ENCODE peak calls at places on chromosomes 3 and 15, in nine cellular contexts. One of them, this sample, is unnamed.

GRCh38 chr3:81823882-81824395 is 62.5 kb upstream of the GBE1 start:
- DNase-seq in tibial artery: no peak
- DNase-seq in cardiac muscle cell: peak; percentile 55
- DNase-seq in activated CD8-positive, alpha-beta memory T cell treated with anti-CD3 and anti-CD28 coated beads for 48 hours: no peak
- DNase-seq in foreskin fibroblast: no peak
- DNase-seq in naive thymus-derived CD4-positive, alpha-beta T cell: no peak
- DNase-seq in upper lobe of right lung: no peak
- DNase-seq in NAMALWA: peak; percentile 44
- DNase-seq in LNCaP clone FGC: no peak
- DNase-seq in this sample: peak; percentile 24

GRCh38 chr3:56981445-56982230 is 78.8 kb upstream of the SPATA12 start:
- DNase-seq in tibial artery: no peak
- DNase-seq in cardiac muscle cell: no peak
- DNase-seq in activated CD8-positive, alpha-beta memory T cell treated with anti-CD3 and anti-CD28 coated beads for 48 hours: no peak
- DNase-seq in foreskin fibroblast: no peak
- DNase-seq in naive thymus-derived CD4-positive, alpha-beta T cell: no peak
- DNase-seq in upper lobe of right lung: no peak
- DNase-seq in NAMALWA: no peak
- DNase-seq in LNCaP clone FGC: no peak
- DNase-seq in this sample: no peak

GRCh38 chr3:131907809-131908208 is 127.0 kb downstream of the CPNE4 start:
- DNase-seq in tibial artery: no peak
- DNase-seq in cardiac muscle cell: peak; percentile 3
- DNase-seq in activated CD8-positive, alpha-beta memory T cell treated with anti-CD3 and anti-CD28 coated beads for 48 hours: no peak
- DNase-seq in foreskin fibroblast: no peak
- DNase-seq in naive thymus-derived CD4-positive, alpha-beta T cell: no peak
- DNase-seq in upper lobe of right lung: no peak
- DNase-seq in NAMALWA: no peak
- DNase-seq in LNCaP clone FGC: no peak
- DNase-seq in this sample: no peak

GRCh38 chr3:183158552-183159006 is 4.0 kb downstream of the LAMP3 start:
- DNase-seq in tibial artery: no peak
- DNase-seq in cardiac muscle cell: no peak
- DNase-seq in activated CD8-positive, alpha-beta memory T cell treated with anti-CD3 and anti-CD28 coated beads for 48 hours: no peak
- DNase-seq in foreskin fibroblast: no peak
- DNase-seq in naive thymus-derived CD4-positive, alpha-beta T cell: no peak
- DNase-seq in upper lobe of right lung: no peak
- DNase-seq in NAMALWA: peak; percentile 50
- DNase-seq in LNCaP clone FGC: no peak
- DNase-seq in this sample: peak; percentile 40

GRCh38 chr3:11199902-11200678 is 45.8 kb downstream of the HRH1 start:
- DNase-seq in tibial artery: no peak
- DNase-seq in cardiac muscle cell: no peak
- DNase-seq in activated CD8-positive, alpha-beta memory T cell treated with anti-CD3 and anti-CD28 coated beads for 48 hours: no peak
- DNase-seq in foreskin fibroblast: no peak
- DNase-seq in naive thymus-derived CD4-positive, alpha-beta T cell: no peak
- DNase-seq in upper lobe of right lung: no peak
- DNase-seq in NAMALWA: no peak
- DNase-seq in LNCaP clone FGC: no peak
- DNase-seq in this sample: no peak

GRCh38 chr15:50224606-50225005 is 40.9 kb downstream of the HDC start:
- DNase-seq in tibial artery: no peak
- DNase-seq in cardiac muscle cell: no peak
- DNase-seq in activated CD8-positive, alpha-beta memory T cell treated with anti-CD3 and anti-CD28 coated beads for 48 hours: no peak
- DNase-seq in foreskin fibroblast: peak; percentile 18
- DNase-seq in naive thymus-derived CD4-positive, alpha-beta T cell: no peak
- DNase-seq in upper lobe of right lung: no peak
- DNase-seq in NAMALWA: no peak
- DNase-seq in LNCaP clone FGC: no peak
- DNase-seq in this sample: no peak

GRCh38 chr3:139353920-139354556 is 10.2 kb downstream of the MRPS22 start:
- DNase-seq in tibial artery: no peak
- DNase-seq in cardiac muscle cell: peak; percentile 56
- DNase-seq in activated CD8-positive, alpha-beta memory T cell treated with anti-CD3 and anti-CD28 coated beads for 48 hours: no peak
- DNase-seq in foreskin fibroblast: peak; percentile 44
- DNase-seq in naive thymus-derived CD4-positive, alpha-beta T cell: no peak
- DNase-seq in upper lobe of right lung: no peak
- DNase-seq in NAMALWA: peak; percentile 57
- DNase-seq in LNCaP clone FGC: peak; percentile 17
- DNase-seq in this sample: peak; percentile 25

GRCh38 chr15:31301687-31301990 is 25.0 kb upstream of the KLF13 start:
- DNase-seq in tibial artery: no peak
- DNase-seq in cardiac muscle cell: no peak
- DNase-seq in activated CD8-positive, alpha-beta memory T cell treated with anti-CD3 and anti-CD28 coated beads for 48 hours: no peak
- DNase-seq in foreskin fibroblast: no peak
- DNase-seq in naive thymus-derived CD4-positive, alpha-beta T cell: no peak
- DNase-seq in upper lobe of right lung: no peak
- DNase-seq in NAMALWA: no peak
- DNase-seq in LNCaP clone FGC: no peak
- DNase-seq in this sample: no peak

GRCh38 chr3:151047636-151048035 is 37.8 kb upstream of the MED12L start:
- DNase-seq in tibial artery: no peak
- DNase-seq in cardiac muscle cell: no peak
- DNase-seq in activated CD8-positive, alpha-beta memory T cell treated with anti-CD3 and anti-CD28 coated beads for 48 hours: no peak
- DNase-seq in foreskin fibroblast: no peak
- DNase-seq in naive thymus-derived CD4-positive, alpha-beta T cell: no peak
- DNase-seq in upper lobe of right lung: no peak
- DNase-seq in NAMALWA: peak; percentile 56
- DNase-seq in LNCaP clone FGC: no peak
- DNase-seq in this sample: no peak

GRCh38 chr3:120678984-120679383 is 3.1 kb downstream of the HGD start:
- DNase-seq in tibial artery: no peak
- DNase-seq in cardiac muscle cell: no peak
- DNase-seq in activated CD8-positive, alpha-beta memory T cell treated with anti-CD3 and anti-CD28 coated beads for 48 hours: no peak
- DNase-seq in foreskin fibroblast: no peak
- DNase-seq in naive thymus-derived CD4-positive, alpha-beta T cell: no peak
- DNase-seq in upper lobe of right lung: no peak
- DNase-seq in NAMALWA: peak; percentile 10
- DNase-seq in LNCaP clone FGC: no peak
- DNase-seq in this sample: no peak

GRCh38 chr15:76346666-76347506 is 10.3 kb downstream of the ISL2 start:
- DNase-seq in tibial artery: no peak
- DNase-seq in cardiac muscle cell: peak; percentile 55
- DNase-seq in activated CD8-positive, alpha-beta memory T cell treated with anti-CD3 and anti-CD28 coated beads for 48 hours: no peak
- DNase-seq in foreskin fibroblast: peak; percentile 64
- DNase-seq in naive thymus-derived CD4-positive, alpha-beta T cell: no peak
- DNase-seq in upper lobe of right lung: peak; percentile 66
- DNase-seq in NAMALWA: no peak
- DNase-seq in LNCaP clone FGC: no peak
- DNase-seq in this sample: no peak

GRCh38 chr3:73471986-73472385 is 152.8 kb downstream of the PDZRN3 start:
- DNase-seq in tibial artery: no peak
- DNase-seq in cardiac muscle cell: no peak
- DNase-seq in activated CD8-positive, alpha-beta memory T cell treated with anti-CD3 and anti-CD28 coated beads for 48 hours: no peak
- DNase-seq in foreskin fibroblast: no peak
- DNase-seq in naive thymus-derived CD4-positive, alpha-beta T cell: no peak
- DNase-seq in upper lobe of right lung: no peak
- DNase-seq in NAMALWA: no peak
- DNase-seq in LNCaP clone FGC: no peak
- DNase-seq in this sample: no peak

GRCh38 chr3:172604895-172605646 is 81.8 kb upstream of the TNFSF10 start:
- DNase-seq in tibial artery: no peak
- DNase-seq in cardiac muscle cell: no peak
- DNase-seq in activated CD8-positive, alpha-beta memory T cell treated with anti-CD3 and anti-CD28 coated beads for 48 hours: no peak
- DNase-seq in foreskin fibroblast: no peak
- DNase-seq in naive thymus-derived CD4-positive, alpha-beta T cell: no peak
- DNase-seq in upper lobe of right lung: no peak
- DNase-seq in NAMALWA: no peak
- DNase-seq in LNCaP clone FGC: no peak
- DNase-seq in this sample: no peak

GRCh38 chr3:77319711-77320110 is 279.8 kb downstream of the ROBO2 start:
- DNase-seq in tibial artery: no peak
- DNase-seq in cardiac muscle cell: no peak
- DNase-seq in activated CD8-positive, alpha-beta memory T cell treated with anti-CD3 and anti-CD28 coated beads for 48 hours: no peak
- DNase-seq in foreskin fibroblast: peak; percentile 20
- DNase-seq in naive thymus-derived CD4-positive, alpha-beta T cell: no peak
- DNase-seq in upper lobe of right lung: no peak
- DNase-seq in NAMALWA: peak; percentile 22
- DNase-seq in LNCaP clone FGC: no peak
- DNase-seq in this sample: no peak

GRCh38 chr3:171811059-171811912 is 1.0 kb upstream of the PLD1 start:
- DNase-seq in tibial artery: peak; percentile 49
- DNase-seq in cardiac muscle cell: no peak
- DNase-seq in activated CD8-positive, alpha-beta memory T cell treated with anti-CD3 and anti-CD28 coated beads for 48 hours: no peak
- DNase-seq in foreskin fibroblast: peak; percentile 96
- DNase-seq in naive thymus-derived CD4-positive, alpha-beta T cell: no peak
- DNase-seq in upper lobe of right lung: no peak
- DNase-seq in NAMALWA: no peak
- DNase-seq in LNCaP clone FGC: no peak
- DNase-seq in this sample: peak; percentile 96

GRCh38 chr3:128076783-128077624 is 24.8 kb downstream of the SEC61A1 start:
- DNase-seq in tibial artery: no peak
- DNase-seq in cardiac muscle cell: peak; percentile 50
- DNase-seq in activated CD8-positive, alpha-beta memory T cell treated with anti-CD3 and anti-CD28 coated beads for 48 hours: no peak
- DNase-seq in foreskin fibroblast: no peak
- DNase-seq in naive thymus-derived CD4-positive, alpha-beta T cell: peak; percentile 49
- DNase-seq in upper lobe of right lung: peak; percentile 74
- DNase-seq in NAMALWA: no peak
- DNase-seq in LNCaP clone FGC: no peak
- DNase-seq in this sample: no peak

GRCh38 chr3:195086885-195087284 is 184.1 kb downstream of the XXYLT1 start:
- DNase-seq in tibial artery: no peak
- DNase-seq in cardiac muscle cell: no peak
- DNase-seq in activated CD8-positive, alpha-beta memory T cell treated with anti-CD3 and anti-CD28 coated beads for 48 hours: no peak
- DNase-seq in foreskin fibroblast: no peak
- DNase-seq in naive thymus-derived CD4-positive, alpha-beta T cell: no peak
- DNase-seq in upper lobe of right lung: peak; percentile 45
- DNase-seq in NAMALWA: no peak
- DNase-seq in LNCaP clone FGC: no peak
- DNase-seq in this sample: no peak

GRCh38 chr3:188244395-188244861 is 90.5 kb downstream of the LPP start:
- DNase-seq in tibial artery: no peak
- DNase-seq in cardiac muscle cell: no peak
- DNase-seq in activated CD8-positive, alpha-beta memory T cell treated with anti-CD3 and anti-CD28 coated beads for 48 hours: no peak
- DNase-seq in foreskin fibroblast: no peak
- DNase-seq in naive thymus-derived CD4-positive, alpha-beta T cell: no peak
- DNase-seq in upper lobe of right lung: no peak
- DNase-seq in NAMALWA: peak; percentile 53
- DNase-seq in LNCaP clone FGC: no peak
- DNase-seq in this sample: no peak

GRCh38 chr15:74425634-74426033 is 8.1 kb downstream of the SEMA7A start:
- DNase-seq in tibial artery: no peak
- DNase-seq in cardiac muscle cell: no peak
- DNase-seq in activated CD8-positive, alpha-beta memory T cell treated with anti-CD3 and anti-CD28 coated beads for 48 hours: no peak
- DNase-seq in foreskin fibroblast: no peak
- DNase-seq in naive thymus-derived CD4-positive, alpha-beta T cell: no peak
- DNase-seq in upper lobe of right lung: no peak
- DNase-seq in NAMALWA: no peak
- DNase-seq in LNCaP clone FGC: no peak
- DNase-seq in this sample: no peak

GRCh38 chr3:152769523-152769922 is 65.4 kb upstream of the P2RY1 start:
- DNase-seq in tibial artery: no peak
- DNase-seq in cardiac muscle cell: no peak
- DNase-seq in activated CD8-positive, alpha-beta memory T cell treated with anti-CD3 and anti-CD28 coated beads for 48 hours: no peak
- DNase-seq in foreskin fibroblast: peak; percentile 8
- DNase-seq in naive thymus-derived CD4-positive, alpha-beta T cell: no peak
- DNase-seq in upper lobe of right lung: no peak
- DNase-seq in NAMALWA: no peak
- DNase-seq in LNCaP clone FGC: no peak
- DNase-seq in this sample: no peak

GRCh38 chr3:47016934-47017435 is 37.5 kb downstream of the NBEAL2 start:
- DNase-seq in tibial artery: no peak
- DNase-seq in cardiac muscle cell: no peak
- DNase-seq in activated CD8-positive, alpha-beta memory T cell treated with anti-CD3 and anti-CD28 coated beads for 48 hours: no peak
- DNase-seq in foreskin fibroblast: peak; percentile 80
- DNase-seq in naive thymus-derived CD4-positive, alpha-beta T cell: no peak
- DNase-seq in upper lobe of right lung: no peak
- DNase-seq in NAMALWA: peak; percentile 47
- DNase-seq in LNCaP clone FGC: no peak
- DNase-seq in this sample: peak; percentile 31

GRCh38 chr3:171878441-171879225 is 35.5 kb downstream of the TMEM212 start:
- DNase-seq in tibial artery: no peak
- DNase-seq in cardiac muscle cell: no peak
- DNase-seq in activated CD8-positive, alpha-beta memory T cell treated with anti-CD3 and anti-CD28 coated beads for 48 hours: no peak
- DNase-seq in foreskin fibroblast: no peak
- DNase-seq in naive thymus-derived CD4-positive, alpha-beta T cell: no peak
- DNase-seq in upper lobe of right lung: no peak
- DNase-seq in NAMALWA: no peak
- DNase-seq in LNCaP clone FGC: no peak
- DNase-seq in this sample: no peak

GRCh38 chr3:152491922-152492321 is 223.2 kb downstream of the MBNL1 start:
- DNase-seq in tibial artery: no peak
- DNase-seq in cardiac muscle cell: no peak
- DNase-seq in activated CD8-positive, alpha-beta memory T cell treated with anti-CD3 and anti-CD28 coated beads for 48 hours: no peak
- DNase-seq in foreskin fibroblast: no peak
- DNase-seq in naive thymus-derived CD4-positive, alpha-beta T cell: no peak
- DNase-seq in upper lobe of right lung: no peak
- DNase-seq in NAMALWA: no peak
- DNase-seq in LNCaP clone FGC: no peak
- DNase-seq in this sample: no peak

GRCh38 chr15:23436421-23436820 is 10.6 kb downstream of the GOLGA6L2 start:
- DNase-seq in tibial artery: no peak
- DNase-seq in cardiac muscle cell: no peak
- DNase-seq in activated CD8-positive, alpha-beta memory T cell treated with anti-CD3 and anti-CD28 coated beads for 48 hours: no peak
- DNase-seq in foreskin fibroblast: no peak
- DNase-seq in naive thymus-derived CD4-positive, alpha-beta T cell: no peak
- DNase-seq in upper lobe of right lung: peak; percentile 47
- DNase-seq in NAMALWA: no peak
- DNase-seq in LNCaP clone FGC: no peak
- DNase-seq in this sample: no peak

GRCh38 chr3:13896473-13897154 is 16.7 kb upstream of the WNT7A start:
- DNase-seq in tibial artery: peak; percentile 55
- DNase-seq in cardiac muscle cell: peak; percentile 86
- DNase-seq in activated CD8-positive, alpha-beta memory T cell treated with anti-CD3 and anti-CD28 coated beads for 48 hours: no peak
- DNase-seq in foreskin fibroblast: peak; percentile 37
- DNase-seq in naive thymus-derived CD4-positive, alpha-beta T cell: peak; percentile 73
- DNase-seq in upper lobe of right lung: no peak
- DNase-seq in NAMALWA: peak; percentile 73
- DNase-seq in LNCaP clone FGC: peak; percentile 55
- DNase-seq in this sample: no peak

This sample was measured in retinal pigment epithelial cell.